ENCODE peak calls at places on chromosomes 11 and 22, in six cellular contexts. B is MM.1S, Z is GM23338, A is mammary epithelial cell, Q is keratinocyte, X is PC-9. O is an unnamed sample.

GRCh38 chr22:49583341-49583740 is 244.3 kb downstream of the BRD1 start:
- DNase-seq in B (no peak), Z (no peak), A (no peak), Q (no peak), X (no peak), O (no peak)

GRCh38 chr22:44399906-44400762 is 87.4 kb upstream of the SHISAL1 start:
- DNase-seq in B (no peak), Z (no peak), A (no peak), Q (no peak), X (no peak), O (no peak)

GRCh38 chr11:35486446-35486845 is 39.0 kb downstream of the PAMR1 start:
- DNase-seq in B (no peak), Z (no peak), A (no peak), Q (no peak), X (no peak), O (no peak)

GRCh38 chr11:76770642-76771445 is 12.3 kb upstream of the TSKU start:
- DNase-seq in B (peak), Z (no peak), A (peak), Q (no peak), X (peak), O (peak)

GRCh38 chr11:68581439-68581838 is 102.9 kb upstream of the GAL start:
- DNase-seq in B (no peak), Z (no peak), A (no peak), Q (no peak), X (no peak), O (no peak)

GRCh38 chr11:73321342-73322110 is 13.4 kb downstream of the ARHGEF17 start:
- DNase-seq in B (no peak), Z (peak), A (no peak), Q (no peak), X (no peak), O (peak)

GRCh38 chr11:124865181-124865901 is at the start of gene ROBO3:
- DNase-seq in B (no peak), Z (peak), A (no peak), Q (no peak), X (no peak), O (peak)

GRCh38 chr22:23431337-23432072 is 148.6 kb downstream of the IGLL1 start:
- DNase-seq in B (no peak), Z (no peak), A (no peak), Q (no peak), X (no peak), O (no peak)

GRCh38 chr22:19815093-19815822 is 39.4 kb downstream of the GNB1L start:
- DNase-seq in B (no peak), Z (no peak), A (no peak), Q (no peak), X (no peak), O (no peak)

GRCh38 chr11:46050065-46050464 is 71.2 kb downstream of the PHF21A start:
- DNase-seq in B (no peak), Z (peak), A (peak), Q (peak), X (peak), O (peak)

GRCh38 chr11:130308925-130309324 is 5.8 kb downstream of the ZBTB44 start:
- DNase-seq in B (no peak), Z (no peak), A (no peak), Q (no peak), X (no peak), O (no peak)

GRCh38 chr11:135004495-135004894 is 592.5 kb upstream of the B3GAT1 start:
- DNase-seq in B (no peak), Z (no peak), A (no peak), Q (no peak), X (no peak), O (no peak)

GRCh38 chr11:74726547-74727182 is 4.6 kb downstream of the CHRDL2 start:
- DNase-seq in B (peak), Z (peak), A (peak), Q (no peak), X (peak), O (peak)

GRCh38 chr11:95485115-95485900 is 254.3 kb upstream of the SESN3 start:
- DNase-seq in B (no peak), Z (no peak), A (peak), Q (peak), X (no peak), O (peak)

GRCh38 chr11:16613401-16614381 is 124.8 kb upstream of the C11orf58 start:
- DNase-seq in B (peak), Z (peak), A (peak), Q (no peak), X (peak), O (peak)

GRCh38 chr11:65014146-65014960 is at the start of gene ARL2:
- DNase-seq in B (peak), Z (no peak), A (peak), Q (no peak), X (peak), O (no peak)

GRCh38 chr11:38788591-38788990 is 2190.6 kb upstream of the RAG2 start:
- DNase-seq in B (no peak), Z (no peak), A (peak), Q (no peak), X (no peak), O (peak)

GRCh38 chr22:39496131-39496838 is 5.8 kb upstream of the MIEF1 start:
- DNase-seq in B (peak), Z (peak), A (peak), Q (no peak), X (peak), O (peak)

GRCh38 chr11:91947215-91947614 is 277.4 kb upstream of the FAT3 start:
- DNase-seq in B (peak), Z (no peak), A (peak), Q (no peak), X (peak), O (peak)

DNA sequence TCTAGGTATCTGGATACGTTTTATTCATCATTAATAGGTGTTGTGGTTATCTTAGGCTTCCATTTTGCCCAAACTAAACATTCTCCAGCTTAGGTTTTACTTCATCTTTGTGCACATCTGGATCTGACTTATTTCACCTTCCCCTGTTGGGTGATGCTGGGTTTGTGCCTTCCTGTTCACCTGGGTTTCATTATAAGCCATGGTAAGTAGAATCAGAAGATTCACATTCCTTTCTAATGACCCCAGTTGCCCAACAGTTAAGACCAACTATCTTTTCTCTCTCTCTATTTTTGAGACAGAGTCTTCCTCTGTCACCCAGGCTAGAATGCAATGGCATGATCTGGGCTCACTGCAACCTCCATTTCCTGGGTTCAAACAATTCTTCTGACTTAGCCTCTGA is 44.6 kb downstream of the LMO2 start:
- DNase-seq in B (no peak), Z (no peak), A (no peak), Q (no peak), X (no peak), O (no peak)
- TF ChIP-seq EZH2 in B (no peak), Z (no peak), A (no peak), Q (no peak), X (no peak), O (no peak)

DNA sequence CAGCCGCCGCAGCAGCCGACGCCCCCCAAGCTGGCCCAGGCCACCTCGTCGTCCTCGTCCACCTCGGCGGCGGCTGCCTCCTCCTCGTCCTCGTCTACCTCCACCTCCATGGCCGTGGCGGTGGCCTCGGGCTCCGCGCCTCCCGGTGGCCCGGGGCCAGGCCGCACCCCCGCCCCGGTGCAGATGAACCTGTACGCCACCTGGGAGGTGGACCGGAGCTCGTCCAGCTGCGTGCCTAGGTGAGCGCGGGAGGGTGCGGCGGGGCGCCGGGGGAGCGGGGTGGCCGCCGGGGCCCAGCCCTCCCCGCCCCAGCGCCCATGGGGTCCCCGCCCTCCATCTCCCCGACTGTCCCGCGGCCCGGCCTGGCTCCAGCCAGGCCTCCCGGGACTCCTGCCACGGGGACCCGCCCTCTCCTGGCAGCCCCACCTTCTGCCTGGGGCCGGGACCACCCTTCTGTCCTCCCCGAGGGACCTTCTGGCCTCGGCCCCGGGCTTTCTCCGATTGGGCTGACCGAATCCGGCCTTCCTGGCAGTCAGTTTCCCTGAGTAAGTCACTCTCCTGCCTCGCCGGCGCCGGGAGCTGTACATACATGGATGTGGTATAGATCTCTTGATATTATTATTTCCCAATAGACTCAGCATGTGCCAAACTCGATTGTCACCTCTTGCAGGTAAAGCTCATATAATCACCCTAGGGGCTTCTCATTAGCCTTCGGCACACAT is 693 bp downstream of the PACS1 start:
- DNase-seq in B (peak), Z (peak), A (peak), Q (no peak), X (peak), O (peak)
- H2AFZ ChIP-seq in B (peak), Z (peak), A (peak), Q (peak), X (peak), O (peak)

GRCh38 chr11:28481673-28482480 is 373.7 kb downstream of the METTL15 start:
- DNase-seq in B (no peak), Z (no peak), A (no peak), Q (no peak), X (no peak), O (no peak)

GRCh38 chr11:28476864-28477263 is 368.7 kb downstream of the METTL15 start:
- DNase-seq in B (no peak), Z (no peak), A (no peak), Q (no peak), X (no peak), O (no peak)

GRCh38 chr11:28472904-28473303 is 364.7 kb downstream of the METTL15 start:
- DNase-seq in B (no peak), Z (no peak), A (no peak), Q (no peak), X (no peak), O (no peak)

GRCh38 chr11:28470180-28470579 is 362.0 kb downstream of the METTL15 start:
- DNase-seq in B (no peak), Z (no peak), A (no peak), Q (no peak), X (no peak), O (no peak)

DNA sequence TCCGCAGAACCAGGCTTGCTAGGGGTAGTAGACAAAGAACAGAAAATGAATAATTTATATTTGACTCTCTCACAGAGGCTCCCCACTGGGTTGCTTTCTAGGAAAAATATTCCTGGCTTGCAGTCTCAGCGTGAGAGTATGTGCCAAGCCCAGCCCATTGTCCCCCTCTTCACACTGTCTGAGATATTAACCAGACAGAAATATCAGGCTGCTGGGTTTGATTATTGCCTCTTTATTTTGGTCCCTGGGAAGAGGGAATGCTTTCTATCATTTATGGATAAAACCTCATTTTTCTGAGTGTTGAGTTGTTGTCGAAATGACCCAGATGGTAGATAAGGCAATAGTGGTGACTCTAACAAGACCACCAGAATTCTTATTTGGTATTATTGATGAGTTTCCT is 367.9 kb downstream of the METTL15 start:
- DNase-seq in B (no peak), Z (peak), A (no peak), Q (no peak), X (no peak), O (no peak)
- TF ChIP-seq EZH2 in B (no peak), Z (no peak), A (no peak), Q (no peak), X (no peak), O (no peak)

DNA sequence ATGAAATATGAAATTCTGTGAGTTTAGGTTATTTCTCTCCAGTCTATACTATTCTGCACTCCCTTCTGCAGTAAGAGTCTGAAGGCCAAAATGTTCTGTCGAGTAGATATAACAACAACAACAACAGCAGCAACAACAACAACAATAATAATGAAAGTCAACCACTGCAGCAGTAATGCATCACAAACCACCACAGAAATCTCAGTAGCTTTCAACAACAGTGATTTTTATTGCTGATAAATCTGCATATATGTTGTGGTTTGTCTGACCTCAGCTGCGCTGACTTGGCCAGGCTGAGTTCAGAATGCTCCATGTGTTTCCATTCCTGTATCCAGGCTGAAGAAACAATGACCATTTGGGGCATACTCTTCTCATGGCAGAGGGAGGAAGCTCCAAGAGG is 32.3 kb upstream of the CYP2R1 start:
- DNase-seq in B (no peak), Z (no peak), A (no peak), Q (no peak), X (no peak), O (no peak)
- H2AFZ ChIP-seq in B (no peak), Z (no peak), A (no peak), Q (no peak), X (no peak), O (no peak)

GRCh38 chr11:110711448-110711775 is 825 bp downstream of the ARHGAP20 start:
- DNase-seq in B (no peak), Z (no peak), A (no peak), Q (no peak), X (no peak), O (no peak)
- TF ChIP-seq EZH2 in B (no peak), Z (no peak), A (no peak), Q (no peak), X (no peak), O (no peak)

O was measured in fibroblast of lung.